ENCODE peak calls at places on chromosomes 6 and 20, in four cellular contexts. D, W, N and Z are unnamed samples.

GRCh38 chr20:64256282-64256947 is 867 bp downstream of the PCMTD2 start:
- DNase-seq in W (peak; percentile 12), D (no peak), N (no peak), Z (no peak)

GRCh38 chr20:54980321-54980960 is 505.0 kb downstream of the DOK5 start:
- DNase-seq in D (no peak), N (no peak), W (no peak), Z (no peak)

GRCh38 chr6:142846459-142846831 is 98.5 kb downstream of the HIVEP2 start:
- DNase-seq in W (peak; percentile 34), D (no peak), N (no peak), Z (no peak)

GRCh38 chr6:15366003-15366535 is 120.2 kb downstream of the JARID2 start:
- DNase-seq in N (no peak), W (no peak), D (no peak), Z (no peak)

GRCh38 chr6:105199711-105200110 is 19.9 kb upstream of the POPDC3 start:
- DNase-seq in W (no peak), N (no peak), D (no peak), Z (no peak)

GRCh38 chr6:136309171-136309570 is 19.5 kb upstream of the BCLAF1 start:
- DNase-seq in W (no peak), D (no peak), N (no peak), Z (no peak)

GRCh38 chr6:14228571-14228970 is 111.0 kb downstream of the CD83 start:
- DNase-seq in N (peak; percentile 3), W (no peak), D (no peak), Z (no peak)

GRCh38 chr6:1767481-1768246 is 157.9 kb downstream of the FOXC1 start:
- DNase-seq in D (no peak), W (peak; percentile 16), N (no peak), Z (no peak)

GRCh38 chr6:4349323-4349722 is 213.9 kb upstream of the ECI2 start:
- DNase-seq in D (no peak), W (no peak), N (no peak), Z (no peak)

GRCh38 chr6:165574220-165574619 is 88.8 kb downstream of the PDE10A start:
- DNase-seq in N (no peak), D (no peak), W (no peak), Z (no peak)

GRCh38 chr20:13819885-13820645 is 35.2 kb downstream of the NDUFAF5 start:
- DNase-seq in D (peak; percentile 33), W (peak; percentile 49), N (peak; percentile 29), Z (peak; percentile 40)

GRCh38 chr6:130240232-130240631 is 17.5 kb upstream of the SAMD3 start:
- DNase-seq in N (no peak), W (peak; percentile 51), D (no peak), Z (no peak)

GRCh38 chr6:15470746-15471145 is 192.1 kb downstream of the DTNBP1 start:
- DNase-seq in D (no peak), N (no peak), W (no peak), Z (no peak)

GRCh38 chr20:9353916-9354276 is 160.5 kb upstream of the LAMP5 start:
- DNase-seq in N (no peak), D (no peak), W (peak; percentile 54), Z (no peak)

GRCh38 chr6:41453232-41453631 is 92.9 kb upstream of the FOXP4 start:
- DNase-seq in N (no peak), W (no peak), D (no peak), Z (no peak)

GRCh38 chr6:15535495-15536200 is 127.2 kb downstream of the DTNBP1 start:
- DNase-seq in W (no peak), D (no peak), N (no peak), Z (no peak)

GRCh38 chr20:59661621-59662020 is 57.3 kb downstream of the PHACTR3 start:
- DNase-seq in W (no peak), D (no peak), N (no peak), Z (no peak)

GRCh38 chr6:3402310-3403243 is 54.3 kb downstream of the SLC22A23 start:
- DNase-seq in W (no peak), N (peak; percentile 63), D (no peak), Z (no peak)

GRCh38 chr20:10721112-10721896 is 47.5 kb upstream of the JAG1 start:
- DNase-seq in D (no peak), W (peak; percentile 37), N (no peak), Z (no peak)

GRCh38 chr6:71386215-71386614 is 97.6 kb downstream of the OGFRL1 start:
- DNase-seq in D (no peak), W (no peak), N (no peak), Z (no peak)
- H3K4me1 ChIP-seq in D (no peaks in the 10 kb centered on the region), W (peaks cover 2% of the 10 kb centered on the region), N (no peaks in the 10 kb centered on the region), Z (no peaks in the 10 kb centered on the region)

GRCh38 chr6:150720774-150721233 is 121.1 kb downstream of the PLEKHG1 start:
- DNase-seq in D (no peak), W (peak; percentile 21), N (no peak), Z (peak; percentile 42)

GRCh38 chr6:150715132-150715531 is 115.4 kb downstream of the PLEKHG1 start:
- DNase-seq in N (no peak), W (no peak), D (no peak), Z (no peak)

GRCh38 chr6:150719099-150719767 is 119.5 kb downstream of the PLEKHG1 start:
- DNase-seq in D (no peak), N (no peak), W (peak; percentile 22), Z (no peak)

GRCh38 chr6:150719861-150720260 is 120.2 kb downstream of the PLEKHG1 start:
- DNase-seq in D (no peak), N (no peak), W (no peak), Z (no peak)

DNA sequence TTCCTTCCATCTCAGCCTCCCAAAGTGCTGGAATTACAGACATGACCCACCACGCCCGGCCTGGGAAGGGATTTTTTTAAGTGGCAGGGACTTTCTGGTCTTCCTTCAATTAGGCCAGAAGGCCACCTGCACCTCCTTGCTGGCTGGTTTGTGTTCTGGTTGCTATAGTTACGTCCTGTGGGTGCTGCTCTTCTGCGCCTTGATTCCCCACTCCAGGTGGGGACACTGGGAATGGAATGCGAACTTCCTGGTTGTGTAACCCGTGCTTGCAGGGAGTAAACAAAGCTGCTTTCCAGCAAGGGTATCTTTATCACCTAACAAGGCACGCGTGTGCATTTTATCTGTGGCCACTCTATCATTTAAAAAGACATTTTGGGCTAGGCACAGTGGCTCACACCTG is 117.7 kb downstream of the PLEKHG1 start:
- DNase-seq in N (peak; percentile 70), W (no peak), D (no peak), Z (no peak)
- H3K4me1 ChIP-seq in N (no peaks in the 10 kb centered on the region), W (no peaks in the 10 kb centered on the region), D (peaks cover 5% of the 10 kb centered on the region), Z (peaks cover 33% of the 10 kb centered on the region)

GRCh38 chr6:11972806-11973205 is 39.3 kb upstream of the HIVEP1 start:
- DNase-seq in N (no peak), D (no peak), W (no peak), Z (no peak)
- H3K4me1 ChIP-seq in N (no peaks in the 10 kb centered on the region), D (no peaks in the 10 kb centered on the region), W (peaks cover 3% of the 10 kb centered on the region), Z (peaks cover 4% of the 10 kb centered on the region)

GRCh38 chr6:17930321-17930993 is 57.0 kb downstream of the KIF13A start:
- DNase-seq in W (peak; percentile 52), D (no peak), N (no peak), Z (no peak)
- H3K4me1 ChIP-seq in W (peaks cover 39% of the 10 kb centered on the region), D (peaks cover 25% of the 10 kb centered on the region), N (no peaks in the 10 kb centered on the region), Z (peaks cover 27% of the 10 kb centered on the region)

GRCh38 chr20:23601715-23602114 is 4.0 kb downstream of the CST9 start:
- DNase-seq in W (no peak), D (no peak), N (no peak), Z (no peak)
- H3K4me1 ChIP-seq in W (no peaks in the 10 kb centered on the region), D (no peaks in the 10 kb centered on the region), N (no peaks in the 10 kb centered on the region), Z (peaks cover 3% of the 10 kb centered on the region)

GRCh38 chr20:39880890-39881289 is 808.1 kb downstream of the MAFB start:
- DNase-seq in W (no peak), N (no peak), D (no peak), Z (no peak)
- H3K4me1 ChIP-seq in W (no peaks in the 10 kb centered on the region), N (no peaks in the 10 kb centered on the region), D (peaks cover 9% of the 10 kb centered on the region), Z (no peaks in the 10 kb centered on the region)

DNA sequence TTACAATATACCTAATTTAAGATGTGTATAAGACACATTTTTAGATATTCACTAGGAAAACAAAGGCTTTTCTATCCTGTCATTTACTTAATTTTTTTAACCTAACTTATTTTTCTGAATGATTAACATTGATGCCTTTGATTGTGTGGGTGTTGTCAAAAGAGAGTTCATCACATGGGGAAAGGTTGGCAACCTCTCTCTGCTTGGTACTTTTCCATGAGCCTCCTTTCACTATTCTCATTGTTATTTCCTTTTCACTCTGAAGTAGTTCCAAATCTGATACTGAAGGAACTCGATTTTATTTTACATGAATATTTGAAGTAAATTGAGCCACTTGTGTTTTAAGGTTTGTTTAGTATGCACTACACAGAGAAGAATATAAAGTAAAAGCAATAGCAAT is 35.9 kb downstream of the TPD52L1 start:
- DNase-seq in W (no peak), N (no peak), D (no peak), Z (no peak)
- H3K4me1 ChIP-seq in W (peaks cover 3% of the 10 kb centered on the region), N (no peaks in the 10 kb centered on the region), D (no peaks in the 10 kb centered on the region), Z (no peaks in the 10 kb centered on the region)

GRCh38 chr20:53895385-53895755 is 175.0 kb downstream of the BCAS1 start:
- DNase-seq in W (no peak), N (no peak), D (no peak), Z (no peak)

GRCh38 chr20:53896041-53896440 is 174.4 kb downstream of the BCAS1 start:
- DNase-seq in D (no peak), W (no peak), N (no peak), Z (no peak)

GRCh38 chr20:53897884-53898557 is 172.4 kb downstream of the BCAS1 start:
- DNase-seq in W (no peak), N (no peak), D (no peak), Z (no peak)

GRCh38 chr20:53896647-53897046 is 173.7 kb downstream of the BCAS1 start:
- DNase-seq in N (no peak), W (no peak), D (no peak), Z (no peak)

GRCh38 chr20:53894707-53895384 is 175.5 kb downstream of the BCAS1 start:
- DNase-seq in D (no peak), W (no peak), N (no peak), Z (no peak)
- H3K4me1 ChIP-seq in D (no peaks in the 10 kb centered on the region), W (peaks cover 12% of the 10 kb centered on the region), N (peaks cover 15% of the 10 kb centered on the region), Z (no peaks in the 10 kb centered on the region)

GRCh38 chr6:106745824-106746610 is 116.6 kb downstream of the QRSL1 start:
- DNase-seq in D (no peak), W (no peak), N (no peak), Z (no peak)

GRCh38 chr6:106745396-106745795 is 116.0 kb downstream of the QRSL1 start:
- DNase-seq in N (no peak), W (no peak), D (no peak), Z (no peak)

GRCh38 chr6:106744781-106745180 is 115.4 kb downstream of the QRSL1 start:
- DNase-seq in D (no peak), W (no peak), N (no peak), Z (no peak)

GRCh38 chr6:106747139-106747538 is 117.8 kb downstream of the QRSL1 start:
- DNase-seq in N (peak; percentile 63), W (no peak), D (no peak), Z (no peak)

DNA sequence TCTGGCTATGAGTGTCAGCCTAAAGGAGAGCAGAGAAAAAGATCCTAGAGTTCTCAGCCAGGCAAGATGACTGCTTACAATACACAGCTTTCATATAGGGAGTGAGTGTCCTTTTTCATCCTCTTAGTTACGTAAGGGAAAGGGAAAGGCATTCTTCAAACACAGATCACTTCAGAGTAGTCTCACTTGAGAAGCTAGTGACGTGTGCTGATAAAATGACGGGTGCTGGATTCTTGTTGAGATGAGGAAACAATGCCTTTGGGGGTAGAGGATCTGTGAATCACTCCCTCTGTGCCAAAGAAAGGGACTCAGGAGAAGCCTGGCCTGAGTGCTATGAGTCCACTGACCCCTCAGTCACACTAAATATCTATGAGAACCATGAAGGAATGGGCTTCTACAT is 117.3 kb downstream of the QRSL1 start:
- DNase-seq in W (peak; percentile 1), N (no peak), D (no peak), Z (no peak)
- H3K4me1 ChIP-seq in W (no peaks in the 10 kb centered on the region), N (peaks cover 9% of the 10 kb centered on the region), D (no peaks in the 10 kb centered on the region), Z (no peaks in the 10 kb centered on the region)

GRCh38 chr6:20868397-20869185 is 334.3 kb downstream of the CDKAL1 start:
- DNase-seq in D (peak; percentile 55), N (no peak), W (peak; percentile 4), Z (peak; percentile 26)
- H3K4me1 ChIP-seq in D (peaks cover 3% of the 10 kb centered on the region), N (no peaks in the 10 kb centered on the region), W (no peaks in the 10 kb centered on the region), Z (no peaks in the 10 kb centered on the region)